ENCODE peak calls at places on chromosome 21, in four cellular contexts. One of them, this sample, is unnamed.

GRCh38 chr21:32089771-32090170 is 189.1 kb downstream of the MIS18A start:
- DNase-seq in MM.1S: no peak
- DNase-seq in neural progenitor cell: no peak
- DNase-seq in GM23338: no peak
- DNase-seq in this sample: no peak

GRCh38 chr21:18356801-18357200 is 46.8 kb downstream of the TMPRSS15 start:
- DNase-seq in neural progenitor cell: no peak
- DNase-seq in MM.1S: peak
- DNase-seq in GM23338: no peak
- DNase-seq in this sample: no peak

GRCh38 chr21:46515109-46515508 is 56.4 kb downstream of the DIP2A start:
- DNase-seq in GM23338: no peak
- DNase-seq in neural progenitor cell: no peak
- DNase-seq in MM.1S: no peak
- DNase-seq in this sample: no peak

GRCh38 chr21:17609681-17610080 is 3.0 kb downstream of the BTG3 start:
- DNase-seq in MM.1S: no peak
- DNase-seq in GM23338: no peak
- DNase-seq in neural progenitor cell: no peak
- DNase-seq in this sample: no peak

GRCh38 chr21:31754561-31754960 is 22.6 kb upstream of the SCAF4 start:
- DNase-seq in neural progenitor cell: no peak
- DNase-seq in GM23338: no peak
- DNase-seq in MM.1S: no peak
- DNase-seq in this sample: no peak

GRCh38 chr21:30340714-30341573 is 3.5 kb upstream of the KRTAP27-1 start:
- DNase-seq in GM23338: peak
- DNase-seq in MM.1S: peak
- DNase-seq in neural progenitor cell: peak
- DNase-seq in this sample: peak

GRCh38 chr21:17783816-17784598 is 35.1 kb downstream of the C21orf91 start:
- DNase-seq in MM.1S: peak
- DNase-seq in neural progenitor cell: no peak
- DNase-seq in GM23338: no peak
- DNase-seq in this sample: no peak

GRCh38 chr21:37873655-37874054 is 42.6 kb downstream of the KCNJ6 start:
- DNase-seq in GM23338: peak
- DNase-seq in neural progenitor cell: no peak
- DNase-seq in MM.1S: no peak
- DNase-seq in this sample: no peak

GRCh38 chr21:23950344-23950743 is 1656.9 kb downstream of the MRPL39 start:
- DNase-seq in neural progenitor cell: no peak
- DNase-seq in MM.1S: no peak
- DNase-seq in GM23338: no peak
- DNase-seq in this sample: peak

GRCh38 chr21:42025392-42026071 is 15.4 kb upstream of the ZBTB21 start:
- DNase-seq in MM.1S: no peak
- DNase-seq in neural progenitor cell: no peak
- DNase-seq in GM23338: no peak
- DNase-seq in this sample: no peak

GRCh38 chr21:42021751-42022430 is 11.7 kb upstream of the ZBTB21 start:
- DNase-seq in neural progenitor cell: peak
- DNase-seq in GM23338: peak
- DNase-seq in MM.1S: no peak
- DNase-seq in this sample: no peak

GRCh38 chr21:42022906-42023305 is 12.7 kb upstream of the ZBTB21 start:
- DNase-seq in neural progenitor cell: no peak
- DNase-seq in GM23338: no peak
- DNase-seq in MM.1S: no peak
- DNase-seq in this sample: no peak

GRCh38 chr21:42026072-42026415 is 15.9 kb upstream of the ZBTB21 start:
- DNase-seq in neural progenitor cell: no peak
- DNase-seq in MM.1S: no peak
- DNase-seq in GM23338: no peak
- DNase-seq in this sample: no peak

GRCh38 chr21:42024261-42024877 is 14.2 kb upstream of the ZBTB21 start:
- DNase-seq in neural progenitor cell: no peak
- DNase-seq in MM.1S: no peak
- DNase-seq in GM23338: no peak
- DNase-seq in this sample: no peak
- TF ChIP-seq EZH2 in neural progenitor cell: no peak
- TF ChIP-seq EZH2 in MM.1S: no peak
- TF ChIP-seq EZH2 in GM23338: no peak
- TF ChIP-seq EZH2 in this sample: no peak

GRCh38 chr21:41880153-41880552 is 1.0 kb upstream of the PRDM15 start:
- DNase-seq in MM.1S: no peak
- DNase-seq in GM23338: no peak
- DNase-seq in neural progenitor cell: no peak
- DNase-seq in this sample: no peak
- H3K4me3 ChIP-seq in MM.1S: peak
- H3K4me3 ChIP-seq in GM23338: peak
- H3K4me3 ChIP-seq in neural progenitor cell: peak
- H3K4me3 ChIP-seq in this sample: peak

DNA sequence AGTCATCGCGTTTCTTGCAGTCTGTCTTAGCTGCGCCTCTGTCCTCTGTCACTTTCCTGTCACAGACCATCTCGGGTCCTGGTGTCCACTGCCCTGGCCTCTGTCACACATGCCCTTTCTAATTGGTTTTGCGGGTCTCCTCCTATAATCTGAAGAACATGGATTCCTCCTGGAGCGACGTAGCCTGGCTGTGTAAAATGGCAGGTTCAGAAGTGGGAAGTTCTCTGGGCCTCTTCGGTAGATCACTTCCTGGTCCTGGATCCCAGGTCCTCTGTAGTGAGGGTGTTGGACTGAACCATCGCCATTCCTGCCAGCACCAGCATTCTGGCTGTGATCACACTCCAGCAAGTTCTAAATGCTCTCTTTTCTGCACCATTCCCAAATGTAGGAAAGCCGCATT is 857 bp downstream of the FAM3B start:
- DNase-seq in GM23338: no peak
- DNase-seq in MM.1S: no peak
- DNase-seq in neural progenitor cell: no peak
- DNase-seq in this sample: no peak
- TF ChIP-seq EZH2 in GM23338: no peak
- TF ChIP-seq EZH2 in MM.1S: no peak
- TF ChIP-seq EZH2 in neural progenitor cell: no peak
- TF ChIP-seq EZH2 in this sample: no peak

GRCh38 chr21:28410264-28410663 is 582.4 kb downstream of the LTN1 start:
- DNase-seq in neural progenitor cell: no peak
- DNase-seq in MM.1S: no peak
- DNase-seq in GM23338: no peak
- DNase-seq in this sample: no peak
- H3K4me3 ChIP-seq in neural progenitor cell: no peak
- H3K4me3 ChIP-seq in MM.1S: no peak
- H3K4me3 ChIP-seq in GM23338: no peak
- H3K4me3 ChIP-seq in this sample: no peak

DNA sequence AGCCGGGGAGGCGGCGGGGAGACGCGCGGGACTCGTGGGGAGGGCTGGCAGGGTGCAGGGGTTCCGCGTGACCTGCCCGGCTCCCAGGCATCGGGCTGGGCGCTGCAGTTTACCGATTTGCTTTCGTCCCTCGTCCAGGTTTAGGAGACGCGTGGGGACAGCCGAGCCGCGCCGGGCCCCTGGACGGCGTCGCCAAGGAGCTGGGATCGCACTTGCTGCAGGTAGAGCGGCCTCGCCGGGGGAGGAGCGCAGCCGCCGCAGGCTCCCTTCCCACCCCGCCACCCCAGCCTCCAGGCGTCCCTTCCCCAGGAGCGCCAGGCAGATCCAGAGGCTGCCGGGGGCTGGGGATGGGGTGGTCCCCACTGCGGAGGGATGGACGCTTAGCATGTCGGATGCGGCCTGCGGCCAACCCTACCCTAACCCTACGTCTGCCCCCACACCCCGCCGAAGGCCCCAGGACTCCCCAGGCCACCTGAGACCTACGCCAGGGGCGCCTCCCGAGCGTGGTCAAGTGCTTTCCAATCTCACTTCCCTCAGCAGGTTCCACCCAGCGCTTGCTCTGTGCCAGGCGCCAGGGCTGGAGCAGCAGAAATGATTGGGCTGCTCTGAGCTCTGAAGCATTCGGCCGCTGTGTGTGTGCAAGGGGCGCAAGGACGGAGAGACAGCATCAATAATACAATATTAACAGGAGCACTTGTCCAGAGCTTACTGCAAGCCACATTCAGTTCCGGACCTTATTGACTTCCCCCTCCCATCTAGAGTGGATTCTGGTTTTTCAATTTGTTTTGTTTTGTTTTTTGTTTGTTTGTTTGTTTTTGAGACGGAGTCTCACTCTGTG is 10.3 kb downstream of the SIM2 start:
- DNase-seq in GM23338: peak
- DNase-seq in neural progenitor cell: peak
- DNase-seq in MM.1S: no peak
- DNase-seq in this sample: no peak
- TF ChIP-seq EZH2 in GM23338: peak
- TF ChIP-seq EZH2 in neural progenitor cell: peak
- TF ChIP-seq EZH2 in MM.1S: no peak
- TF ChIP-seq EZH2 in this sample: no peak

DNA sequence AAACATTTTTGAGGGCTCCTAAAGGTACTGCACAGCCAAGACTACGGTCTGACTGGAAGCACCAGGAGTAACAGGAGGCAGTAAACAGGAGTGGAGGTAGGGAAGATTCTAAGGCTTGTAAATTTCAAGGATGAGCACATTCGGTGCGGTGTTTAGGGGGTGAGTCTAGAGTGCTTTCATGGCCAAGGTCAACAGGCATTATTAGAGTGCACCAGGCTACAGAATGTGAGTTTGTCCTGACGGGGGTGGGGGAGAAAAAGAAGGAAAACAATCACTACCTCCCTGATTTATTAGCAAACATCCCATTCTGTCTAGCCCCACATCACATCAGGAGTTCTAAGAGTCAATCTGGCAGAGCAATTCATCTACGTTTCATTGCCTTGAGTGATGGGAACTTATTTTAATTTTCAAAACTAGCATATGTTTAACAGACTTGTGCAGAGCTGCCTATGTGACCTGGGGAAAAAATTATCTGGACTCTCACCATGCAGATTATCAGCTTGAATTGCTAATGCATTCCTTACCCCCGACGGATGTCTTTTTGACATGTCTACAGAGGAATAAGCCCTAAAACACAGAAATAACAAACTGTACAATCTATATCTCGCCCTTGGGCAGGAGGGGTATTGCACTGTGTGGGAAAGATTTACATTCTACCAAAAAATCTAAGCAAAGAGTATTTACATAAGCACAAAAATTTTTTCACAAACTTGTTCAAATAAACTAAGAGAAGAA is 45.0 kb downstream of the APP start:
- DNase-seq in GM23338: no peak
- DNase-seq in MM.1S: no peak
- DNase-seq in neural progenitor cell: no peak
- DNase-seq in this sample: no peak
- H3K4me3 ChIP-seq in GM23338: peak
- H3K4me3 ChIP-seq in MM.1S: no peak
- H3K4me3 ChIP-seq in neural progenitor cell: no peak
- H3K4me3 ChIP-seq in this sample: no peak

GRCh38 chr21:45225741-45226327 is 61.9 kb downstream of the POFUT2 start:
- DNase-seq in MM.1S: no peak
- DNase-seq in neural progenitor cell: no peak
- DNase-seq in GM23338: no peak
- DNase-seq in this sample: no peak
- TF ChIP-seq EZH2 in MM.1S: no peak
- TF ChIP-seq EZH2 in neural progenitor cell: no peak
- TF ChIP-seq EZH2 in GM23338: no peak
- TF ChIP-seq EZH2 in this sample: no peak

GRCh38 chr21:35045539-35046222 is 3.4 kb downstream of the RUNX1 start:
- DNase-seq in neural progenitor cell: no peak
- DNase-seq in GM23338: no peak
- DNase-seq in MM.1S: no peak
- DNase-seq in this sample: peak
- H3K4me3 ChIP-seq in neural progenitor cell: no peak
- H3K4me3 ChIP-seq in GM23338: no peak
- H3K4me3 ChIP-seq in MM.1S: no peak
- H3K4me3 ChIP-seq in this sample: peak

DNA sequence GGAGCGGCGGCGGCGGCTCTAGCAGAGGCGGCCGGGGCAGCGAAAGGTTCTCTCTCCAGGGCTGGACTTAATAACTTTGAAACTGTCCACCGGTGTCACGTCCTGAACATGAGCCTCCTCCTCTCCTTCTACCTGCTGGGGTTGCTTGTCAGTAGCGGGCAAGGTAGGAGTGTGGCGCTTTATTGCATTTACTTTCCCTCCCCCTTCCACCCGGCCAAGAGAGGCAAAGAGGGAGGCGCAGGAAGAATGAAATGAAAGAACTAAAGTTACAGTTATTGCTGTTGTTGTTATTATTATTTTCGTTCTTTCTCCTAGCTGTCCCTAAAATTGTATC is 214 bp downstream of the NCAM2 start:
- DNase-seq in neural progenitor cell: no peak
- DNase-seq in MM.1S: no peak
- DNase-seq in GM23338: no peak
- DNase-seq in this sample: no peak
- TF ChIP-seq EZH2 in neural progenitor cell: no peak
- TF ChIP-seq EZH2 in MM.1S: no peak
- TF ChIP-seq EZH2 in GM23338: no peak
- TF ChIP-seq EZH2 in this sample: no peak

This sample was measured in DND-41.